ENCODE peak calls at places on chromosomes 16 and 17, in ten cellular contexts. Y, G, R, V, X, Z, F, P, W and M are unnamed samples.

GRCh38 chr17:4584835-4585187 is 482 bp downstream of the SMTNL2 start:
- DNase-seq in Y (no peak), G (no peak), R (no peak), V (no peak), X (no peak), Z (no peak), F (no peak), P (no peak), W (no peak), M (no peak)

GRCh38 chr16:83730812-83731211 is 77.0 kb upstream of the HSBP1 start:
- DNase-seq in Y (no peak), G (no peak), R (no peak), V (no peak), X (no peak), Z (no peak), F (no peak), P (no peak), W (no peak), M (no peak)

GRCh38 chr16:83813818-83814653 is 6.3 kb downstream of the HSBP1 start:
- DNase-seq in Y (no peak), G (peak), R (peak), V (peak), X (no peak), Z (no peak), F (peak), P (no peak), W (peak), M (peak)

GRCh38 chr16:3514621-3515020 is 13.8 kb downstream of the CLUAP1 start:
- DNase-seq in Y (no peak), G (peak), R (peak), V (no peak), X (no peak), Z (no peak), F (no peak), P (no peak), W (peak), M (peak)

GRCh38 chr17:43388198-43389021 is 10.4 kb upstream of the ARL4D start:
- DNase-seq in Y (peak), G (peak), R (peak), V (peak), X (peak), Z (peak), F (peak), P (peak), W (peak), M (peak)

GRCh38 chr17:79758260-79758659 is 19.7 kb upstream of the CBX2 start:
- DNase-seq in Y (no peak), G (no peak), R (no peak), V (no peak), X (no peak), Z (no peak), F (no peak), P (no peak), W (no peak), M (no peak)

GRCh38 chr17:36602030-36602737 is 801 bp downstream of the MRM1 start:
- DNase-seq in Y (no peak), G (peak), R (peak), V (no peak), X (no peak), Z (no peak), F (no peak), P (peak), W (peak), M (peak)

GRCh38 chr17:1047177-1047885 is 50.4 kb downstream of the TIMM22 start:
- DNase-seq in Y (no peak), G (peak), R (peak), V (no peak), X (no peak), Z (no peak), F (peak), P (no peak), W (no peak), M (peak)

GRCh38 chr16:84048306-84048705 is 5.7 kb upstream of the SLC38A8 start:
- DNase-seq in Y (no peak), G (no peak), R (no peak), V (no peak), X (no peak), Z (peak), F (no peak), P (peak), W (peak), M (no peak)

GRCh38 chr17:39963826-39964225 is 1.0 kb downstream of the GSDMA start:
- DNase-seq in Y (no peak), G (no peak), R (no peak), V (no peak), X (no peak), Z (no peak), F (no peak), P (no peak), W (peak), M (no peak)

GRCh38 chr16:89962754-89963498 is 14.4 kb downstream of the DEF8 start:
- DNase-seq in Y (no peak), G (no peak), R (no peak), V (no peak), X (no peak), Z (no peak), F (no peak), P (no peak), W (no peak), M (no peak)

GRCh38 chr17:79778504-79779087 is 648 bp downstream of the CBX2 start:
- DNase-seq in Y (no peak), G (no peak), R (no peak), V (no peak), X (no peak), Z (no peak), F (no peak), P (no peak), W (no peak), M (no peak)

GRCh38 chr17:48392836-48393235 is 37.2 kb downstream of the SKAP1 start:
- DNase-seq in Y (no peak), G (no peak), R (no peak), V (no peak), X (no peak), Z (no peak), F (no peak), P (no peak), W (no peak), M (peak)

GRCh38 chr17:62140836-62141235 is 75.8 kb upstream of the MED13 start:
- DNase-seq in Y (no peak), G (peak), R (no peak), V (no peak), X (no peak), Z (peak), F (peak), P (peak), W (no peak), M (no peak)

GRCh38 chr17:79788989-79789942 is 7.6 kb downstream of the CBX8 start:
- DNase-seq in Y (no peak), G (no peak), R (no peak), V (no peak), X (no peak), Z (no peak), F (no peak), P (no peak), W (no peak), M (no peak)

GRCh38 chr17:77449373-77449907 is 308.7 kb downstream of the SEC14L1 start:
- DNase-seq in Y (no peak), G (no peak), R (no peak), V (no peak), X (no peak), Z (no peak), F (no peak), P (no peak), W (no peak), M (no peak)

GRCh38 chr17:65455972-65456343 is 105.5 kb downstream of the AXIN2 start:
- DNase-seq in Y (peak), G (peak), R (peak), V (no peak), X (no peak), Z (no peak), F (peak), P (peak), W (no peak), M (peak)

GRCh38 chr16:69105501-69106361 is at the start of gene HAS3:
- DNase-seq in Y (peak), G (peak), R (peak), V (no peak), X (peak), Z (peak), F (peak), P (peak), W (peak), M (peak)

GRCh38 chr16:83272843-83273242 is 534.9 kb upstream of the HSBP1 start:
- DNase-seq in Y (no peak), G (no peak), R (no peak), V (no peak), X (peak), Z (no peak), F (no peak), P (no peak), W (no peak), M (no peak)

GRCh38 chr16:83940630-83941378 is 12.2 kb upstream of the OSGIN1 start:
- DNase-seq in Y (no peak), G (no peak), R (no peak), V (no peak), X (no peak), Z (no peak), F (no peak), P (no peak), W (no peak), M (no peak)

GRCh38 chr16:85202631-85203461 is 90.6 kb upstream of the CIBAR2 start:
- DNase-seq in Y (peak), G (peak), R (peak), V (peak), X (no peak), Z (peak), F (peak), P (peak), W (no peak), M (peak)

GRCh38 chr17:66337866-66338472 is 35.6 kb downstream of the PRKCA start:
- DNase-seq in Y (no peak), G (no peak), R (peak), V (no peak), X (no peak), Z (no peak), F (no peak), P (no peak), W (no peak), M (no peak)

DNA sequence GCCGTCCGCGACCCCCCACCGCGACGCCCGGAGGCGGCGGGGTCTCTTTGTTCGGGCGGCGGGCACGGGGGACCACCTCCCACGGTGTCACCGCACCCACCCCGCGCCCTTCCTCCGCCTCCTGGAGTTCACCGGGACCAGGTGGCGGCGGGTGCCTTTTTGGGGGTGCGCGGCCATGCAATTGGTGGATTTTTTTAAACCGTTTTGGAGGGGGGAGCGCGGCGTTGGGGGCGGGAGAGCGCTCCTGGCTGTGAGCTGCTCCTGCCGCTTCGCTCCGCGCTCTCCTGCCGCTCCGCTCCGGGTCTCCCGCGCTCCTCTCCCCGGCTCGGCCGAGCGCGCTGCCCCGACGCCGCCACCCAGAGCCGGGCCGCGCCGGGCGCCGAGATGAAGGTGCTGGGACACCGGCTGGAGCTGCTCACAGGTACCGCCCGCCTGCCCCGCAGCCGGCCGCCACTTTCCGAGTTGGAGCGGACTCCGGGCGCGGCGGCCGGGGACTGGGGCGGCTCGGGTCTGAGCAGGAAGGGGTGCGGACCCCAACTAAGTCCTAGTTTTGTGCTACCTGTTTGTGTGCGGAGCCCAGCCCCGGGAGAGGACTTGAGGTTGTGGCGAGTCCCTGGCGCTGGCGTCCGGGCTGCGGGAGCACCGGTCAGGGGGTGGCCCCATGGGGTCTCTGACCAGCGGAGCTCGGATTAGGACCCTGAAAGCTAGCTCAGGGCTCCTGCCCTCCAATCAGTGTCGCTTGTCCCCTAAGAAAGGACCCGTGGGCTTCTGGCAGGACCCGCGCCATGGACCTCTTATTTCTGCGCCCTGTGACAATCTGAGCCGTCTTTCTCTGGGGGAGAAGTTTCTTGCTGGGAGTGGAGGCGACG is 35.7 kb upstream of the NDRG4 start:
- DNase-seq in Y (no peak), G (no peak), R (no peak), V (no peak), X (no peak), Z (peak), F (no peak), P (no peak), W (no peak), M (no peak)
- H3K4me3 ChIP-seq in Y (peak), G (no peak), R (peak), V (no peak), X (peak), Z (peak), F (peak), P (no peak), W (no peak), M (no peak)

DNA sequence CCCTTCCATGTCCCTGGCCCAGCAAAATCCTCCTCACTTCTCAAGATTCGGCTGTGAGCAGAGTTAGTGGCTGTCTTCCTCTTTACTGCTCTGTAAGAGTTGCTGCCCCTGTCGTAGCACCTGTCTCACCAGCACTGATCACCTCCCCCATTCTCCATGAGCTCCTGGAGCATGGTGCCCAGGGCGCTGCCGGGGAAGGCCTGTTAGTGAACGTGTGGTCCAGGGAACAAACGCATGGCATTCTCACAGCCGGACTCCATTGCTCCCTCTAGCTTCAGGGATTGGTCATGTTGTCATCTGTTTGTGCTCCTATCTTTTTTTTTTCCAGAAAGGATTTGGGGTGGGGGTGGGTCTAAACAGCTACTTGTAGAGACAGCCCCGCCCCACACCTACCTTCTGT is 141.2 kb downstream of the CMIP start:
- DNase-seq in Y (no peak), G (no peak), R (no peak), V (no peak), X (no peak), Z (no peak), F (no peak), P (no peak), W (no peak), M (no peak)
- TF ChIP-seq CTCF in Y (no peak), G (peak), R (peak), V (peak), X (peak), Z (no peak), F (peak), P (no peak), W (peak), M (no peak)

GRCh38 chr17:6496636-6497441 is 52.6 kb downstream of the PIMREG start:
- DNase-seq in Y (no peak), G (no peak), R (no peak), V (no peak), X (peak), Z (no peak), F (no peak), P (no peak), W (no peak), M (no peak)
- H3K4me3 ChIP-seq in Y (no peak), G (no peak), R (no peak), V (no peak), X (no peak), Z (no peak), F (no peak), P (no peak), W (no peak), M (no peak)

DNA sequence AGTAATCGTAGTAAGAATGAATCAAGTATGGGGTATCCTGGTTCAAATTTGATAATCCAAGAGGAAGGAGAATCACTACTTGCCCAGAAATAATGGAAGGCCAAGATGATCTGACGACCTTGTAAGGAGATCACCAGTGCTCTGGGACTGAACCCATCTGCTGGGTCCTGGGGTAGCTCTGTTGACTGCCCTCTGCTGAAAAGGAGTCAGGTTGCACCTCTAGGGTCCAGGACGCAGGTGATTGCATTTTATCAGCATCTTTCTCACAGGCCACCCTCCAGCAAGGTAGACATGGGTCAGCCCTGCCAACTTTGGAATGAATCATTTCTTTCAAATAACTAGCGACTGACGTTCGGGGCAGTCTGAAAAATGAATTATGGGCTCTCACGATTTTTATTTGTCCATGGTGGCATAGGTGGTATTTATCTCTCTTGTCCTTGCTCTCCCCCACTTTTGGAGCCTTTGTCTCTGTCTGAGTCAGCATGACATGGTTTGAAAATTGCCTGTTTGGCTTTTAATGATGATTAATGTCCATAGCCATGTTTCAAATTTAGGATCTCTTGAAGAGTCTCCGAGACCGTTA is 163.7 kb downstream of the MSI2 start:
- DNase-seq in Y (no peak), G (no peak), R (no peak), V (no peak), X (no peak), Z (no peak), F (no peak), P (no peak), W (no peak), M (no peak)
- TF ChIP-seq CTCF in Y (no peak), G (no peak), R (no peak), V (no peak), X (no peak), Z (no peak), F (no peak), P (no peak), W (no peak), M (no peak)

GRCh38 chr16:48153689-48154265 is 2.0 kb downstream of the ABCC12 start:
- DNase-seq in Y (no peak), G (no peak), R (no peak), V (no peak), X (no peak), Z (no peak), F (no peak), P (no peak), W (no peak), M (no peak)
- H3K4me3 ChIP-seq in Y (no peak), G (no peak), R (no peak), V (no peak), X (no peak), Z (no peak), F (no peak), P (no peak), W (no peak), M (no peak)

GRCh38 chr16:17329412-17329811 is 141.3 kb downstream of the XYLT1 start:
- DNase-seq in Y (no peak), G (no peak), R (no peak), V (no peak), X (no peak), Z (no peak), F (no peak), P (no peak), W (no peak), M (no peak)

GRCh38 chr16:17334096-17334495 is 136.7 kb downstream of the XYLT1 start:
- DNase-seq in Y (no peak), G (peak), R (peak), V (no peak), X (no peak), Z (no peak), F (peak), P (no peak), W (no peak), M (peak)

GRCh38 chr16:17331071-17331521 is 139.7 kb downstream of the XYLT1 start:
- DNase-seq in Y (no peak), G (no peak), R (peak), V (no peak), X (no peak), Z (no peak), F (no peak), P (no peak), W (no peak), M (peak)

GRCh38 chr16:17330019-17330570 is 140.7 kb downstream of the XYLT1 start:
- DNase-seq in Y (no peak), G (no peak), R (no peak), V (no peak), X (no peak), Z (no peak), F (no peak), P (no peak), W (no peak), M (no peak)

GRCh38 chr16:17331991-17332390 is 138.8 kb downstream of the XYLT1 start:
- DNase-seq in Y (no peak), G (no peak), R (no peak), V (no peak), X (no peak), Z (no peak), F (no peak), P (no peak), W (no peak), M (no peak)
- TF ChIP-seq CTCF in Y (no peak), G (no peak), R (no peak), V (no peak), X (no peak), Z (no peak), F (no peak), P (no peak), W (no peak), M (no peak)

DNA sequence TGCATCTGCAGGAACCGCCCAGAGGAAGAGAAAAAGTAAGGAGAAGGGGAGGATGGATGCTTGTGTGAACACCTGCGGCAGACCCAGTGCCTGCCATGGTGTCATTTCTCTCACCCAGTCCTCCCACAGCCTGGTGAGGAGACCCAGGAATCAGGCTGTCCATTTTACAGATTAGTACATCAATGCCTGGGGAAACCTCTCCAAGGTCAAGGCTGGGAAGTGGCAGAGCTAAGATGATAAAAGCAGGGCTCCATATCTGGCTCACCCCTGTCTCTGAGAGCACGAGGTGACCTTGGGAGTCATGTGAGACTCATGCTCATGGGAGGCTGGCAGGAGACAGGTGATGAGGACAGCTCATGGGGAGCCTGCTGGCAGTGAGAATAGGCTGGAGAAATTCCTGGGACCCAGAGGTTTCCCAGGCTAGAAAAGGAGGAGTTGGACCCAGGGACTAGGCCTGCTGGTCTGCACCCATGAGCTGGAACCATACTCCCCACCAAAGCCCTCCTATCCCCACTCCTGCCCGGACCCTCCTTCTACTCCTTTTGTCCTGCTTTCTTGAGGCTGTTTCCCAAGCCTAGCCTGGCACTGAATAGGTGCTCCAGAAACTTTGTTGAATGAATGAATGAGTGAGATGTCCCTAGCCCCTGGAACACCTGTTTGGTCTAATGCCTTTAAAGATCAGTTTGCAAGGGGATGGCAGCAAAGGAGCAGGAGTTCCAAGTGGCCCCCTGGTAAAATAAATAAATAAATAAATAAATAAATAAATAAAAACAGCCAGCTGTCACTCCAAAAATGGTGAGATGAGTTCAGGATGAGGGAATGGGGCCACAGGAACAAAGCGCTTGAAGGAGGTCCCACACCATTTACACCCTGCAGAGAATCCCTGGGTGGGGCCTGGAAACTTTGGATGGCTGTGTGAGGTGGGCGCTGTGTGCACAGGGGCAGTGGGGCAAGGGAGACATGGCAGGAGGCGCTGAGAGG is 1.6 kb downstream of the ZNF629 start:
- DNase-seq in Y (no peak), G (no peak), R (no peak), V (no peak), X (no peak), Z (no peak), F (no peak), P (no peak), W (no peak), M (no peak)
- H3K4me3 ChIP-seq in Y (no peak), G (peak), R (peak), V (peak), X (peak), Z (peak), F (peak), P (no peak), W (peak), M (peak)

GRCh38 chr17:29682054-29682453 is 59.3 kb upstream of the CORO6 start:
- DNase-seq in Y (no peak), G (no peak), R (no peak), V (no peak), X (no peak), Z (no peak), F (no peak), P (no peak), W (no peak), M (no peak)
- TF ChIP-seq CTCF in Y (no peak), G (no peak), R (peak), V (peak), X (peak), Z (no peak), F (no peak), P (no peak), W (no peak), M (no peak)